ENCODE peak calls at places on chromosomes 16 and 17, in seven cellular contexts. V is activated B cell treated with CpG ODN at 0.5 μM for 24 hours; W is stimulated activated CD4-positive, alpha-beta T cell treated with anti-CD3 and anti-CD28 coated beads, Interleukin-2, amount 100 ng/mL, for 48 hours; F is effector memory CD4-positive, alpha-beta T cell; J is astrocyte of the hippocampus; K is ELF-1; P is left ventricle myocardium superior. C is an unnamed sample.

GRCh38 chr17:62179525-62180161 is 114.6 kb upstream of the MED13 start:
- DNase-seq in J (peak), F (no peak), P (no peak), V (no peak), K (no peak), W (no peak), C (peak)

GRCh38 chr17:53626286-53626685 is 196.4 kb upstream of the KIF2B start:
- DNase-seq in K (no peak), F (no peak), W (no peak), V (no peak), P (no peak), J (peak), C (peak)

GRCh38 chr16:88591577-88592021 is 21.4 kb downstream of the ZC3H18 start:
- DNase-seq in K (no peak), J (no peak), F (no peak), V (no peak), P (peak), W (peak), C (no peak)

GRCh38 chr16:915546-915945 is 55.2 kb downstream of the LMF1 start:
- DNase-seq in P (no peak), K (no peak), V (no peak), W (no peak), F (no peak), J (no peak), C (no peak)

GRCh38 chr17:77882481-77883212 is 75.9 kb upstream of the TNRC6C start:
- DNase-seq in P (peak), W (peak), V (peak), F (peak), K (no peak), J (peak), C (no peak)

GRCh38 chr17:79174905-79175856 is 100.6 kb downstream of the ENGASE start:
- DNase-seq in J (no peak), W (no peak), P (no peak), F (no peak), K (no peak), V (no peak), C (no peak)

GRCh38 chr17:78824240-78824639 is 16.4 kb downstream of the USP36 start:
- DNase-seq in W (no peak), K (no peak), J (no peak), V (no peak), F (no peak), P (no peak), C (no peak)

GRCh38 chr17:27578718-27579085 is 52.3 kb upstream of the LGALS9 start:
- DNase-seq in F (no peak), P (no peak), V (no peak), K (no peak), W (peak), J (peak), C (no peak)

GRCh38 chr16:228151-228855 is 946 bp downstream of the LUC7L start:
- DNase-seq in W (peak), F (no peak), P (no peak), V (no peak), J (no peak), K (no peak), C (no peak)

GRCh38 chr17:29661220-29661619 is 38.5 kb upstream of the CORO6 start:
- DNase-seq in P (no peak), V (no peak), J (no peak), W (no peak), F (no peak), K (no peak), C (no peak)

GRCh38 chr16:68499011-68499410 is 40.1 kb upstream of the ZFP90 start:
- DNase-seq in F (no peak), J (no peak), V (no peak), W (no peak), P (no peak), K (no peak), C (no peak)

GRCh38 chr17:50556803-50557202 is 3.7 kb upstream of the CACNA1G start:
- DNase-seq in W (no peak), P (peak), K (no peak), F (no peak), J (no peak), V (no peak), C (peak)

GRCh38 chr17:58271532-58271931 is 9.2 kb downstream of the MPO start:
- DNase-seq in F (no peak), K (no peak), P (no peak), J (no peak), W (no peak), V (no peak), C (no peak)

GRCh38 chr16:11583889-11584565 is 2.7 kb downstream of the LITAF start:
- DNase-seq in P (no peak), F (no peak), W (no peak), J (no peak), K (no peak), V (no peak), C (no peak)

GRCh38 chr17:47980516-47980915 is 9.6 kb downstream of the CDK5RAP3 start:
- DNase-seq in W (no peak), P (no peak), K (no peak), J (no peak), F (no peak), V (no peak), C (no peak)

GRCh38 chr16:46649571-46649970 is 28.4 kb upstream of the SHCBP1 start:
- DNase-seq in F (no peak), J (no peak), V (no peak), K (no peak), P (peak), W (no peak), C (peak)

GRCh38 chr17:63531022-63531965 is 8.1 kb downstream of the KCNH6 start:
- DNase-seq in F (no peak), W (no peak), K (no peak), J (no peak), V (no peak), P (no peak), C (no peak)

GRCh38 chr17:7317161-7317803 is 2.1 kb upstream of the GPS2 start:
- DNase-seq in F (no peak), V (no peak), K (no peak), P (no peak), J (no peak), W (no peak), C (no peak)

GRCh38 chr16:64469351-64469750 is 652.5 kb downstream of the CDH11 start:
- DNase-seq in J (no peak), F (no peak), P (no peak), V (no peak), K (no peak), W (no peak), C (no peak)

GRCh38 chr16:2474877-2475412 is at the start of gene TBC1D24:
- DNase-seq in J (peak), V (peak), P (peak), F (peak), W (peak), K (peak), C (peak)

GRCh38 chr16:30737794-30738648 is 10.2 kb upstream of the PHKG2 start:
- DNase-seq in K (no peak), V (no peak), J (no peak), P (no peak), F (no peak), W (no peak), C (no peak)

GRCh38 chr17:66167189-66167815 is 24.6 kb downstream of the CEP112 start:
- DNase-seq in F (no peak), V (no peak), W (no peak), K (no peak), P (no peak), J (no peak), C (no peak)

GRCh38 chr17:30372755-30373154 is 6.0 kb upstream of the CPD start:
- DNase-seq in W (peak), K (peak), J (peak), F (no peak), V (no peak), P (no peak), C (no peak)

GRCh38 chr17:50263293-50264262 is 10.7 kb upstream of the TMEM92 start:
- DNase-seq in J (no peak), K (no peak), V (peak), F (no peak), P (no peak), W (no peak), C (no peak)

GRCh38 chr17:74754832-74755231 is 6.4 kb downstream of the NHERF1 start:
- DNase-seq in W (no peak), V (no peak), F (no peak), K (peak), J (no peak), P (peak), C (peak)

GRCh38 chr16:84599528-84600202 is 18.2 kb downstream of the COTL1 start:
- DNase-seq in F (no peak), K (peak), J (peak), V (peak), P (peak), W (peak), C (peak)

GRCh38 chr17:76588182-76588581 is 2.5 kb upstream of the ST6GALNAC2 start:
- DNase-seq in W (no peak), V (no peak), F (no peak), P (no peak), J (no peak), K (no peak), C (no peak)

GRCh38 chr17:65896889-65897288 is 295.0 kb downstream of the CEP112 start:
- DNase-seq in V (no peak), J (no peak), K (no peak), W (no peak), P (no peak), F (no peak), C (no peak)

C was measured in myocyte.